ENCODE peak calls at places on chromosomes 11 and 22, in ten cellular contexts. Q is astrocyte of the spinal cord; S is NCI-H187 treated with DMSO at 0.1 percent for 48 hours; P is CD4-positive, CD25-positive, alpha-beta regulatory T cell; A is NCI-H1436; U is GM04504; F is stimulated activated CD4-positive, alpha-beta T cell treated with anti-CD3 and anti-CD28 coated beads, TNF-alpha, amount 100 ng/mL, for 48 hours; B is GM19239; Z is naive thymus-derived CD8-positive, alpha-beta T cell; I is activated CD4-positive, alpha-beta T cell treated with anti-CD3 and anti-CD28 coated beads, Interleukin-2, amount 50 U/mL, for 1 hour. D is an unnamed sample.

GRCh38 chr11:47186076-47186936 is at the start of gene PACSIN3:
- DNase-seq in Q (no peak), S (no peak), P (peak; percentile 22), A (peak; percentile 9), U (no peak), F (peak; percentile 44), B (peak; percentile 61), Z (no peak), I (peak; percentile 18), D (peak; percentile 15)

GRCh38 chr11:114398303-114398920 is 1.9 kb downstream of the C11orf71 start:
- DNase-seq in Q (no peak), S (no peak), P (no peak), A (no peak), U (no peak), F (no peak), B (no peak), Z (no peak), I (no peak), D (no peak)

GRCh38 chr22:50506611-50507420 is 686 bp downstream of the LMF2 start:
- DNase-seq in Q (no peak), S (no peak), P (no peak), A (no peak), U (no peak), F (no peak), B (no peak), Z (no peak), I (no peak), D (no peak)

GRCh38 chr22:32258791-32259190 is 3.6 kb upstream of the SLC5A4 start:
- DNase-seq in Q (no peak), S (no peak), P (no peak), A (no peak), U (no peak), F (no peak), B (no peak), Z (no peak), I (no peak), D (no peak)

GRCh38 chr11:123535401-123535800 is 105.3 kb downstream of the GRAMD1B start:
- DNase-seq in Q (no peak), S (no peak), P (no peak), A (no peak), U (no peak), F (no peak), B (no peak), Z (no peak), I (no peak), D (no peak)

GRCh38 chr11:15930442-15931025 is 425.8 kb downstream of the SOX6 start:
- DNase-seq in Q (no peak), S (no peak), P (no peak), A (no peak), U (no peak), F (no peak), B (no peak), Z (no peak), I (no peak), D (no peak)

GRCh38 chr11:120068114-120068573 is 69.8 kb downstream of the TRIM29 start:
- DNase-seq in Q (peak; percentile 18), S (no peak), P (no peak), A (no peak), U (no peak), F (no peak), B (no peak), Z (no peak), I (no peak), D (peak; percentile 18)

GRCh38 chr11:18457435-18457834 is 1.8 kb downstream of the LDHAL6A start:
- DNase-seq in Q (no peak), S (no peak), P (no peak), A (no peak), U (no peak), F (no peak), B (no peak), Z (no peak), I (no peak), D (no peak)

GRCh38 chr11:100316990-100317389 is 370.1 kb upstream of the ARHGAP42 start:
- DNase-seq in Q (no peak), S (no peak), P (no peak), A (no peak), U (no peak), F (no peak), B (no peak), Z (no peak), I (no peak), D (no peak)

GRCh38 chr22:32720924-32721323 is 80.6 kb upstream of the TIMP3 start:
- DNase-seq in Q (peak; percentile 93), S (no peak), P (no peak), A (no peak), U (peak; percentile 34), F (no peak), B (no peak), Z (no peak), I (no peak), D (peak; percentile 27)

GRCh38 chr22:36587289-36588154 is 58.6 kb upstream of the EIF3D start:
- DNase-seq in Q (peak; percentile 38), S (no peak), P (no peak), A (no peak), U (peak; percentile 73), F (no peak), B (no peak), Z (no peak), I (no peak), D (peak; percentile 26)

GRCh38 chr22:26713823-26714449 is 56.5 kb downstream of the MIAT start:
- DNase-seq in Q (peak; percentile 31), S (no peak), P (no peak), A (no peak), U (peak; percentile 60), F (no peak), B (no peak), Z (no peak), I (no peak), D (peak; percentile 69)

GRCh38 chr22:22959147-22959827 is 71.7 kb downstream of the IGLL5 start:
- DNase-seq in Q (peak; percentile 67), S (no peak), P (peak; percentile 61), A (peak; percentile 80), U (peak; percentile 39), F (peak; percentile 74), B (no peak), Z (peak; percentile 75), I (peak; percentile 66), D (peak; percentile 76)

GRCh38 chr22:19571207-19571795 is 47.1 kb upstream of the CLDN5 start:
- DNase-seq in Q (no peak), S (no peak), P (no peak), A (no peak), U (no peak), F (no peak), B (no peak), Z (no peak), I (no peak), D (peak; percentile 20)

GRCh38 chr11:71472941-71473792 is 20.2 kb downstream of the NADSYN1 start:
- DNase-seq in Q (no peak), S (no peak), P (no peak), A (no peak), U (no peak), F (no peak), B (no peak), Z (no peak), I (no peak), D (no peak)

D was measured in brain microvascular endothelial cell.